ENCODE peak calls at places on chromosomes 12 and 14, in eight cellular contexts. O, T, Z, I, X, E, F and Q are unnamed samples.

GRCh38 chr14:68104518-68104917 is 284.9 kb downstream of the RAD51B start:
- DNase-seq in O (no peak), T (peak), Z (no peak), I (no peak), X (no peak), E (no peak), F (no peak), Q (no peak)

GRCh38 chr12:58528266-58528665 is 392.0 kb downstream of the LRIG3 start:
- DNase-seq in O (no peak), T (no peak), Z (no peak), I (no peak), X (no peak), E (no peak), F (no peak), Q (no peak)

GRCh38 chr12:123995023-123995422 is 22.0 kb downstream of the ZNF664 start:
- DNase-seq in O (no peak), T (peak), Z (no peak), I (no peak), X (no peak), E (no peak), F (no peak), Q (no peak)

GRCh38 chr12:62319058-62319457 is 58.9 kb downstream of the USP15 start:
- DNase-seq in O (no peak), T (no peak), Z (no peak), I (no peak), X (no peak), E (no peak), F (no peak), Q (no peak)

GRCh38 chr12:131264625-131265024 is 310.9 kb downstream of the ADGRD1 start:
- DNase-seq in O (no peak), T (no peak), Z (no peak), I (no peak), X (peak), E (no peak), F (no peak), Q (no peak)

GRCh38 chr12:98449601-98450000 is 65.8 kb upstream of the TMPO start:
- DNase-seq in O (no peak), T (no peak), Z (no peak), I (no peak), X (no peak), E (no peak), F (no peak), Q (no peak)

GRCh38 chr12:54173906-54174471 is 14.8 kb downstream of the SMUG1 start:
- DNase-seq in O (no peak), T (no peak), Z (no peak), I (no peak), X (no peak), E (no peak), F (no peak), Q (no peak)

GRCh38 chr14:89033756-89034155 is 209.3 kb downstream of the TTC8 start:
- DNase-seq in O (no peak), T (no peak), Z (no peak), I (no peak), X (no peak), E (no peak), F (no peak), Q (no peak)

GRCh38 chr12:24850486-24850885 is 98.4 kb downstream of the BCAT1 start:
- DNase-seq in O (no peak), T (no peak), Z (no peak), I (no peak), X (no peak), E (no peak), F (no peak), Q (no peak)

GRCh38 chr12:24851341-24851740 is 97.6 kb downstream of the BCAT1 start:
- DNase-seq in O (no peak), T (no peak), Z (no peak), I (no peak), X (no peak), E (no peak), F (no peak), Q (no peak)

GRCh38 chr12:24852420-24852819 is 96.5 kb downstream of the BCAT1 start:
- DNase-seq in O (no peak), T (no peak), Z (no peak), I (no peak), X (no peak), E (no peak), F (no peak), Q (no peak)

GRCh38 chr12:24853094-24853493 is 95.8 kb downstream of the BCAT1 start:
- DNase-seq in O (no peak), T (no peak), Z (no peak), I (no peak), X (no peak), E (no peak), F (no peak), Q (no peak)

DNA sequence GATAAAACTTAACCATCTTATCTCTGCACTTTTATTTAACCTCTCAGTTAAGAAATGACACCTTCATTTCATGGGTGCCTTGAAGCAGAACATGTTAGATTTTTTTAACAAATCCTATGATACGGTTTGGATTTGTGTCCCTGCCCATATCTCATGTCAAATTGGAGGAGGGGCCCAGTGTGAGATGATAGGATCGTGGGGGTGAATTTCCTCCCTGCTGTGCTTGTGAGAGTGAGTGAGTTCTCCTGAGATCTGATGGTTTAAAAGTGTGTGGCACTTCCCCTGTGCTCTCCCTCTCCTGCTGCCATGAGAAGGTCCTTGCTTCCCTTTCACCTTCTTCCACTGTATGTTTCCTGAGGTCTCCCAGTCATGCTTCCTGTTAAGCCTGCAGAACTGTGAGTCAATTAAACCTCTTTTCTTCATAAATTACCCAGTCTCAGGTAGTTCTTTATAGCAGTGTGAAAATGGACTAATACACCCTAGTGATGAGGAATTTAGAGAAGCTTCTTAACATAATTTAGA is 97.0 kb downstream of the BCAT1 start:
- DNase-seq in O (no peak), T (no peak), Z (no peak), I (peak), X (no peak), E (no peak), F (no peak), Q (no peak)
- H3K27ac ChIP-seq in O (no peak), T (no peak), Z (no peak), I (no peak), X (no peak), E (no peak), F (no peak), Q (no peak)

DNA sequence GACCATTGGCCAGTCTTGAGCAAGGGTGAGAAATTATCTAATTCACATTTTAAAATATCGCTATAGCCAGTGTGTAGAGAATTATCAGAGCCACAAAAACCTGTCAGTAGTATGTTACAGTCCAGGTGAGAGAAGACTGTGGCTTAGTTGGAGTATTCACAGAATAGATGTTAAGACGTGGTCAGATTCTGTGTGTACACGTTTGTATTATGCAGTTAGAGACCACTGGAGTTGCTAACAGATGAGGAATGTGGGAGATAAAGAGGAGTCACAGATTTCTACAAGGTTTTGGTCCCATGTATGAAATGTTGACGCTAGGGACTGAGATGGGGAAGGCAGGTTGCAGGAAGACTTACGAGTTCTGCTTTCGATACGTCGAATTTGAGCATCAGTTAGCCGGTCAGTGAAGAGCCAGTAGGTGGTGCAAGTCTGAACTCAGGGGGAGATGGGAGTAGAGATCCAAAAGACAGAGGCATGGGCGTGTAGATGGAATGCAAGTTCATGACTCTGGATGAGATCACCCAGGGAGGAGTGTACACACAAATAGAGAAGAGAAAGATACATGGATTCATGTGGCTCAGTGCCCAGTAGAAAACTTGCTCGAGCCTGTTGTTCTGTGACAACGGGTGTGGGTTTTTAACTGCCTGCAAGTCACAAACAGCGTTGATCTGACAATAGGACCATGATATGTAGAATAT is 114.8 kb upstream of the FLRT2 start:
- DNase-seq in O (no peak), T (peak), Z (no peak), I (peak), X (peak), E (no peak), F (no peak), Q (no peak)
- TF ChIP-seq CTCF in O (no peak), T (peak), Z (no peak), I (peak), X (peak), E (no peak), F (no peak), Q (no peak)

GRCh38 chr12:26271024-26271423 is 75.7 kb downstream of the SSPN start:
- DNase-seq in O (no peak), T (peak), Z (no peak), I (no peak), X (no peak), E (no peak), F (no peak), Q (no peak)
- H3K27ac ChIP-seq in O (no peak), T (no peak), Z (no peak), I (no peak), X (peak), E (no peak), F (no peak), Q (no peak)

GRCh38 chr12:49020441-49020840 is 1.9 kb upstream of the PRKAG1 start:
- DNase-seq in O (no peak), T (no peak), Z (no peak), I (no peak), X (no peak), E (no peak), F (peak), Q (no peak)

GRCh38 chr12:49019435-49020317 is 1.1 kb upstream of the PRKAG1 start:
- DNase-seq in O (no peak), T (peak), Z (peak), I (peak), X (peak), E (peak), F (peak), Q (peak)

GRCh38 chr12:49017764-49018281 is 753 bp downstream of the PRKAG1 start:
- DNase-seq in O (no peak), T (peak), Z (peak), I (no peak), X (no peak), E (no peak), F (peak), Q (no peak)

GRCh38 chr12:49019120-49019430 is 499 bp upstream of the PRKAG1 start:
- DNase-seq in O (no peak), T (no peak), Z (no peak), I (no peak), X (no peak), E (no peak), F (no peak), Q (no peak)

DNA sequence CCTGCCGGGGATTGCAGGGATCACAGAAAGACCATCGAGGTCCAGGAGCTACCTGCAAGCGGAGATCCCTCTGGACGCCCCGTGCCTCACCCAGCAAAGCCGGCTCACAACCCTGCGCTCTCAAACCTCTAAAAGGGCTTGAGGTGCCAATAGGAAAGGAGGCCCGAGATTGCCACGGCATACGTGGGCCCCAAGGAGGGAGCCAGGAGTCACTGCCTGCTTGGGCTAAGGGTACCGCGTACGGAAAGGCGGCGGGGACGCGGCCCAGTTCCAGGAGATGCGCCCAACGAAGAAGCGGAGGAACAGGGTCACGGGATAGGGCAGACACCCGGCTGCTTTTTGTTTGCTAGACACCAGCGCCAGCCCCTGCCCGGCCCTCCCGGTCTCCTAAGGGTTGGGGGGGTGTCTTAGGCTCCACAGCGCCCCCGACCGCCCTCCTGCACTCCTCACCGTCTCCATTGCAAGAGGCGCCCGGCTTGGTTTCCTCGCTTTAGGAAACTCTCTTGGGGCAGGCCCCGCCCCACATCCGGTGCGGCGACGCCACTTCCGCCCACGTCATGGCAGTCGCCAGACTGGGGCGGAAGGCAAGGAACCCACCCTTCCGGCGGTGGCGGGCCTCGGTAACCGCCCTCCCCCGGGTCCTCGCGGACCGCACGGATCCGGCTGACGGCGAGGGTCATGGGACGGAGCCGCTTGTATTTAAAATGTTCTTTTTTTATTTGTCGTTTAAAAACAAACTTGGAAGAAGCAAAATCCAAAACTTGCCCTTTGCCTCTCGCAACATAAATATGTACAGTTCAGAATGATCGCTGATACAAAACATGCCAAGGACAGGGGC is at the start of gene PRKAG1:
- DNase-seq in O (peak), T (peak), Z (peak), I (peak), X (peak), E (peak), F (peak), Q (peak)
- TF ChIP-seq CTCF in O (peak), T (peak), Z (peak), I (peak), X (peak), E (peak), F (peak), Q (peak)

GRCh38 chr12:128790221-128790620 is 33.5 kb downstream of the SLC15A4 start:
- DNase-seq in O (no peak), T (no peak), Z (no peak), I (peak), X (no peak), E (no peak), F (no peak), Q (no peak)
- H3K27ac ChIP-seq in O (no peak), T (no peak), Z (no peak), I (no peak), X (no peak), E (no peak), F (no peak), Q (no peak)